ENCODE peak calls at places on chromosomes 7 and 10, in four cellular contexts. J is heart right ventricle, C is esophagus squamous epithelium, G is fibroblast of mammary gland. L is an unnamed sample.
A peak's percentile ranks its signal among the peaks of the same experiment; 100 is the strongest.

GRCh38 chr10:101781984-101782810 is 1.0 kb downstream of the NPM3 start:
- DNase-seq in J (no peak), C (no peak), G (no peak), L (no peak)

GRCh38 chr10:89219512-89220218 is 12.5 kb upstream of the CH25H start:
- DNase-seq in J (no peak), C (no peak), G (no peak), L (no peak)

GRCh38 chr7:73766556-73767229 is 3.4 kb downstream of the CLDN3 start:
- DNase-seq in J (no peak), C (no peak), G (no peak), L (no peak)

GRCh38 chr7:124959676-124960075 is 30.1 kb upstream of the POT1 start:
- DNase-seq in J (no peak), C (no peak), G (no peak), L (no peak)

GRCh38 chr10:95134490-95134889 is 59.5 kb upstream of the ACSM6 start:
- DNase-seq in J (no peak), C (no peak), G (no peak), L (no peak)

GRCh38 chr10:82397859-82398258 is 522.9 kb downstream of the NRG3 start:
- DNase-seq in J (no peak), C (no peak), G (no peak), L (no peak)

GRCh38 chr10:69506487-69506833 is 55.2 kb downstream of the TSPAN15 start:
- DNase-seq in J (no peak), C (no peak), G (no peak), L (no peak)

GRCh38 chr10:8349610-8350249 is 295.2 kb downstream of the GATA3 start:
- DNase-seq in J (no peak), C (no peak), G (no peak), L (no peak)

GRCh38 chr7:107694395-107694794 is 33.8 kb downstream of the SLC26A4 start:
- DNase-seq in J (no peak), C (no peak), G (peak; percentile 29), L (no peak)

GRCh38 chr10:100163704-100164621 is 21.9 kb downstream of the ERLIN1 start:
- DNase-seq in J (no peak), C (no peak), G (peak; percentile 27), L (no peak)

GRCh38 chr7:36129048-36129534 is 24.0 kb upstream of the EEPD1 start:
- DNase-seq in J (no peak), C (no peak), G (peak; percentile 84), L (no peak)

GRCh38 chr7:2541291-2542010 is 13.9 kb downstream of the BRAT1 start:
- DNase-seq in J (no peak), C (no peak), G (no peak), L (no peak)

GRCh38 chr7:2542011-2542923 is 13.1 kb downstream of the BRAT1 start:
- DNase-seq in J (no peak), C (no peak), G (no peak), L (no peak)

GRCh38 chr7:2539031-2540028 is 16.0 kb downstream of the BRAT1 start:
- DNase-seq in J (no peak), C (no peak), G (no peak), L (no peak)

GRCh38 chr7:2540133-2540532 is 15.2 kb downstream of the BRAT1 start:
- DNase-seq in J (no peak), C (no peak), G (no peak), L (no peak)

DNA sequence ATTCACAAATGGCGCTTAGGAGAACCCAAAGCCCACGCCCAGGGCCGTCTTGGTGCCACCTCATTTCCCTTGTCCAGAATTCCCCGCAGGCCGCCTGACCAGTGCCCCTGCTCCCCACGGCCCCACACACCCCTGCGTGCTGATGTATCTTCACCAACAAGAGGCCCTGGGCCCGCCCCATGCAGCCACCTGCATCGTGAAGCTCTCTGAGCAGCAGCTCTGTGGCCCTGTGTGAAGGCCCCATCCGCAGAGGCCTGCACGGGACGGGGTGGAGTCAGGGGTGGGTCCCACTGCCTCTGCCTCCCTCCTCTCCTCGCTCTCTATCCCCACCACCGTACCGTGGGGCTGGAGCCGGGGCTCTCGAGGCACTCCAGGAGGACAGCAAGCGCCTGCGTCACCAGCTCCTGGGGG is 14.7 kb downstream of the BRAT1 start:
- DNase-seq in J (no peak), C (no peak), G (no peak), L (no peak)
- TF ChIP-seq CTCF in J (no peak), C (no peak), G (no peak), L (no peak)

GRCh38 chr7:30937426-30937825 is 25.8 kb downstream of the AQP1 start:
- DNase-seq in J (no peak), C (no peak), G (no peak), L (no peak)

GRCh38 chr7:30936650-30937245 is 25.1 kb downstream of the AQP1 start:
- DNase-seq in J (no peak), C (no peak), G (no peak), L (no peak)

GRCh38 chr7:30938435-30939316 is 25.1 kb upstream of the GHRHR start:
- DNase-seq in J (peak; percentile 90), C (no peak), G (peak; percentile 75), L (peak; percentile 32)

DNA sequence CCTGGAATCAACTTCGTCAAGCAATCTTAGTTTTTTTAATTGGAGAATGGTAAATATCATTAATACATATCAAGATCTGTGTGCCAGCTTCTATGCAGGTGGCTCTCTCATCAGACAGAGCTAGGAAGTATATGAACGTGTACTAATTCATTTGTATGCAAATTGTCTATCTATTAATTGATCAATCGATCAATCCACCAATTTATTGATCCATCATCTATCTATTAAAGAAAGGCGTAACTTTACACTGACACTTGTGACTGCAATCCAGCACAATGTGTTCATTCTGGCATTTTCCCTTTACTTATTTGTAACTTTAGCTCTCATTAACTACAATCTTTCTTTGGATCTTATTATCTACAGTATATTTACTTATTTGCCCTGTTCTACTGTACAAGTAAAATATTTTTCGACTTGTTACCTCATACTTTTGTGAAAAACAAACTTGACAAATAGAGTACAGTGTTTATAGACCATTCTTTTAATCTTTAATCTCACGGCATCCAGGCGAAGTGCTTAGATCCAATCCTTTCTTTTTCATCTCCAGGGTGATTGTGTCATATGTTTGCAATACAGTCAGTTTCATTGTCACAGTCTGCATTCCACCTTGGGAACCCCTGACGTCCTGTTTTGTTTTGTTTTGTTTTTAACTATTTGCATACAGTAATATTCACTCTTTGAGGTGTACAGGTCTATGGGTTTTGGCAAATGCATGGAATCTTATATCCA is 22.0 kb upstream of the GHRHR start:
- DNase-seq in J (no peak), C (no peak), G (no peak), L (no peak)
- TF ChIP-seq CTCF in J (no peak), C (no peak), G (no peak), L (no peak)

GRCh38 chr10:98861962-98862361 is 373.7 kb downstream of the HPSE2 start:
- DNase-seq in J (no peak), C (no peak), G (no peak), L (no peak)
- TF ChIP-seq CTCF in J (no peak), C (no peak), G (no peak), L (no peak)

GRCh38 chr7:79282051-79282694 is 171.3 kb downstream of the MAGI2 start:
- DNase-seq in J (no peak), C (no peak), G (peak; percentile 83), L (peak; percentile 39)
- TF ChIP-seq CTCF in J (no peak), C (peak; percentile 12), G (peak; percentile 51), L (peak; percentile 62)